ENCODE peak calls at places on chromosomes 11 and 22, in four cellular contexts. K is neural crest cell, P is ovary, B is adrenal gland. N is an unnamed sample.
A peak's percentile ranks its signal among the peaks of the same experiment; 100 is the strongest.

GRCh38 chr22:43743929-43744643 is 68.0 kb downstream of the EFCAB6 start:
- DNase-seq in K (no peak), P (no peak), B (no peak), N (no peak)

GRCh38 chr11:78228467-78228866 is 39.7 kb downstream of the USP35 start:
- DNase-seq in K (no peak), P (no peak), B (no peak), N (peak; percentile 75)

GRCh38 chr11:44780940-44781631 is 54.3 kb downstream of the TSPAN18 start:
- DNase-seq in K (no peak), P (no peak), B (peak; percentile 90), N (no peak)

GRCh38 chr11:118174006-118174567 is 2.4 kb downstream of the SCN2B start:
- DNase-seq in K (no peak), P (no peak), B (no peak), N (no peak)

GRCh38 chr11:67332081-67332691 is 21.2 kb downstream of the POLD4 start:
- DNase-seq in K (no peak), P (no peak), B (no peak), N (no peak)

GRCh38 chr11:117169726-117170125 is 8.8 kb upstream of the SIDT2 start:
- DNase-seq in K (no peak), P (no peak), B (no peak), N (no peak)

GRCh38 chr22:26360169-26360885 is 68.7 kb upstream of the ASPHD2 start:
- DNase-seq in K (peak; percentile 82), P (peak; percentile 45), B (peak; percentile 79), N (peak; percentile 65)

GRCh38 chr11:70625051-70625450 is 226.7 kb downstream of the CTTN start:
- DNase-seq in K (no peak), P (no peak), B (no peak), N (no peak)

GRCh38 chr11:87082590-87082989 is 44.9 kb downstream of the TMEM135 start:
- DNase-seq in K (no peak), P (no peak), B (no peak), N (no peak)

GRCh38 chr22:28986366-28986765 is 75.3 kb downstream of the C22orf31 start:
- DNase-seq in K (no peak), P (no peak), B (no peak), N (no peak)

GRCh38 chr11:14380947-14381555 is 22.1 kb upstream of the RRAS2 start:
- DNase-seq in K (peak; percentile 39), P (peak; percentile 80), B (peak; percentile 76), N (peak; percentile 34)

GRCh38 chr11:67667490-67668190 is 6.8 kb downstream of the ALDH3B2 start:
- DNase-seq in K (no peak), P (no peak), B (no peak), N (peak; percentile 30)

GRCh38 chr11:26044389-26044788 is 287.5 kb upstream of the ANO3 start:
- DNase-seq in K (no peak), P (no peak), B (no peak), N (no peak)

GRCh38 chr11:118752654-118753053 is 38.3 kb downstream of the DDX6 start:
- DNase-seq in K (no peak), P (no peak), B (no peak), N (no peak)

GRCh38 chr11:44752727-44753126 is 26.0 kb downstream of the TSPAN18 start:
- DNase-seq in K (no peak), P (no peak), B (no peak), N (no peak)

GRCh38 chr11:75562836-75563484 is 907 bp downstream of the SERPINH1 start:
- DNase-seq in K (peak; percentile 64), P (peak; percentile 44), B (no peak), N (no peak)

GRCh38 chr22:20111045-20111688 is 4.7 kb upstream of the RANBP1 start:
- DNase-seq in K (no peak), P (peak; percentile 10), B (no peak), N (peak; percentile 68)

GRCh38 chr11:121328967-121329653 is 36.5 kb downstream of the SC5D start:
- DNase-seq in K (no peak), P (no peak), B (no peak), N (no peak)

GRCh38 chr11:94521684-94522083 is 9.4 kb downstream of the C11orf97 start:
- DNase-seq in K (no peak), P (no peak), B (no peak), N (no peak)

GRCh38 chr11:134466909-134467567 is 55.0 kb upstream of the B3GAT1 start:
- DNase-seq in K (no peak), P (no peak), B (no peak), N (no peak)

GRCh38 chr11:19344661-19345518 is 104.1 kb upstream of the E2F8 start:
- DNase-seq in K (peak; percentile 79), P (no peak), B (peak; percentile 37), N (peak; percentile 57)

GRCh38 chr11:104076455-104076854 is 40.0 kb downstream of the DDI1 start:
- DNase-seq in K (no peak), P (no peak), B (no peak), N (no peak)

GRCh38 chr22:42697542-42698013 is 23.1 kb downstream of the A4GALT start:
- DNase-seq in K (no peak), P (no peak), B (peak; percentile 65), N (no peak)

GRCh38 chr11:90218606-90219005 is 4.2 kb downstream of the CHORDC1 start:
- DNase-seq in K (no peak), P (no peak), B (peak; percentile 29), N (no peak)

GRCh38 chr22:49756201-49756600 is 71.5 kb downstream of the BRD1 start:
- DNase-seq in K (no peak), P (no peak), B (no peak), N (no peak)

GRCh38 chr22:22752556-22753477 is 108.4 kb downstream of the GGTLC2 start:
- DNase-seq in K (no peak), P (no peak), B (peak; percentile 57), N (no peak)

GRCh38 chr11:73859671-73860070 is 17.0 kb downstream of the COA4 start:
- DNase-seq in K (no peak), P (no peak), B (no peak), N (no peak)

GRCh38 chr11:19080579-19080993 is 20.1 kb upstream of the MRGPRX2 start:
- DNase-seq in K (no peak), P (no peak), B (peak; percentile 73), N (no peak)

GRCh38 chr11:44627911-44628729 is 62.7 kb downstream of the CD82 start:
- DNase-seq in K (peak; percentile 1), P (peak; percentile 83), B (peak; percentile 91), N (peak; percentile 60)

GRCh38 chr11:65849771-65850216 is 8.2 kb downstream of the CFL1 start:
- DNase-seq in K (no peak), P (no peak), B (no peak), N (no peak)

GRCh38 chr11:102062106-102062505 is 14.9 kb downstream of the CFAP300 start:
- DNase-seq in K (no peak), P (no peak), B (no peak), N (no peak)

GRCh38 chr11:102064316-102064715 is 17.1 kb downstream of the CFAP300 start:
- DNase-seq in K (no peak), P (no peak), B (no peak), N (no peak)

GRCh38 chr11:102061276-102061675 is 14.0 kb downstream of the CFAP300 start:
- DNase-seq in K (no peak), P (no peak), B (no peak), N (no peak)
- TF ChIP-seq CTCF in K (no peak), P (no peak), B (no peak), N (no peak)

DNA sequence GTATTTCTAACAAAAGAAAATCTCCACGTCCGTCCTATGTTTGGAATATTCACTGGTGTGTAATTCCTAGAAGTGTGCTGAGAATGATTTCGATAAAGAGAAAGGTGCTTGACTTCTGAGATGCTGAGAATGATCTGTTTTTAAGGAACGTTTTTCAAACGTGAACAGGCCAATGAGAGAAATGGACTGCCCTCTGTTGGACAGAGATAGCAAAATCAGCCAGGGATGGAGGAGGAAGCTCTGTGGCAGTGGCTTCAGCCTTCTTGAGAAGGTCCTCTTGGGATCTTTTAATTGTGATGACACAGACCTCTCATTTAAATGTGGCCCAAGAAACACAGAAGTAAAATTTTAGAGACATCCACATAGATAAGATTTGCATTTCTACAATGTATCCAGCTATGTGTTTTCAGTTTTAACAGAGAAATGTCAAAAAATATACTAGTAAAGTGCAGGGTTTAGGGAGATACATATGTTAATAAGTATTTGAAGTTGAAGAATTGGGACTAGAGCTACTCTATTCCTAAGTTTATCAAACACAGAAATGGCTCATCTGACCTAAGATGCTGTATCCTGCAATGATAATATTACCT is 84.0 kb upstream of the RCN1 start:
- DNase-seq in K (peak; percentile 16), P (no peak), B (peak; percentile 34), N (peak; percentile 52)
- TF ChIP-seq CTCF in K (peak; percentile 81), P (no peak), B (peak; percentile 52), N (peak; percentile 74)

DNA sequence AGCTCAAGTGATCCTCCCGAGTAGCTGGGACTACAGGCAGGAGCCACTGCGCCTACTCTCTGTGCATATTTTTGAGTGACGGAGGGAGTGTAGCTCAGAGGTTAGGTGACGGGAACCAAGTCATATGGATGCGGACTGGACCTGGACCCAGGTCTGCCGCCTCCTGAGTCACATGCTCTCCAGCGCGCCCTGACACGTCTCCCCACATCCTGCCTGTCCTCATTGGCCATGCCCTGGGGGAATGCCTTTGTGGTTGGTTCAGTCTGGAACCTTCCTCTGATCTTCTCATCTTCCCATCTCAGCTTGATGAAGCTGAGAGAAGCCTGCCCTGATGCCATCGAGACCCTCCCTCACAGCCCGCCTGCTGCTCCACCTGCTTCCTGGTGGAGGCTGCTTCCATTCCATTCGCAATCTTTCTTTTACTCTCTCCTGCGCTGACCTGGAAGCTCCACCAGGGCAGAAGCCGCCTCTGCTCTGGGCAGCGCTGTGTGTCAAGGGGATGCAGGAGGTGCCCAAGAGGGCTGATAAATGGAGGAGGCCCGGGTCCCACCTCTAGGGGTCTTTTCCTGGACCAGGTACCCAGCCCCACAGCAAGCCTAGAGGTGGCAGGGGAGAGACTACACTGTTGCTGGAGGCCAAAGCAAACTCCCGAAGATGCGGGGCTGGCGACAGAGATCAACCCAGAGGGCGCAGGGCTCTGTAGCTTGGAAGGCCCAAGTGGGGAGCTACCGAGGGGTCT is 13.9 kb upstream of the BAIAP2L2 start:
- DNase-seq in K (no peak), P (no peak), B (no peak), N (no peak)
- TF ChIP-seq CTCF in K (no peak), P (no peak), B (no peak), N (no peak)

GRCh38 chr22:35821654-35822053 is 104.0 kb downstream of the APOL5 start:
- DNase-seq in K (no peak), P (no peak), B (no peak), N (no peak)

GRCh38 chr22:35819421-35819820 is 101.7 kb downstream of the APOL5 start:
- DNase-seq in K (no peak), P (no peak), B (no peak), N (no peak)

GRCh38 chr22:35818897-35819296 is 101.2 kb downstream of the APOL5 start:
- DNase-seq in K (no peak), P (no peak), B (no peak), N (no peak)

GRCh38 chr22:35824256-35824655 is 106.6 kb downstream of the APOL5 start:
- DNase-seq in K (no peak), P (no peak), B (no peak), N (no peak)
- TF ChIP-seq CTCF in K (no peak), P (no peak), B (no peak), N (no peak)

GRCh38 chr22:39227542-39228272 is 17.1 kb downstream of the PDGFB start:
- DNase-seq in K (no peak), P (no peak), B (no peak), N (no peak)
- TF ChIP-seq CTCF in K (no peak), P (no peak), B (no peak), N (no peak)

GRCh38 chr11:107563702-107564101 is 1.8 kb downstream of the ALKBH8 start:
- DNase-seq in K (peak; percentile 23), P (peak; percentile 35), B (peak; percentile 38), N (peak; percentile 33)
- TF ChIP-seq CTCF in K (peak; percentile 80), P (peak; percentile 51), B (peak; percentile 52), N (peak; percentile 67)

N was measured in GM10248.